ENCODE peak calls at places on chromosomes 16 and 17, in four cellular contexts. One of them, this sample, is unnamed.

GRCh38 chr17:61694095-61694494 is 103.1 kb upstream of the NACA2 start:
- DNase-seq in HepG2: no peak
- DNase-seq in IMR-90: no peak
- DNase-seq in A549: no peak
- DNase-seq in this sample: no peak

GRCh38 chr16:4475880-4476790 is at the start of gene HMOX2:
- DNase-seq in HepG2: peak; percentile 86
- DNase-seq in IMR-90: peak; percentile 86
- DNase-seq in A549: peak; percentile 95
- DNase-seq in this sample: peak; percentile 91

GRCh38 chr16:58329147-58329546 is 34.3 kb upstream of the PRSS54 start:
- DNase-seq in A549: no peak
- DNase-seq in HepG2: no peak
- DNase-seq in IMR-90: peak; percentile 7
- DNase-seq in this sample: no peak

GRCh38 chr17:55152236-55152635 is 112.5 kb upstream of the HLF start:
- DNase-seq in HepG2: no peak
- DNase-seq in A549: no peak
- DNase-seq in IMR-90: peak; percentile 61
- DNase-seq in this sample: no peak

GRCh38 chr17:54948380-54948779 is 20.1 kb downstream of the COX11 start:
- DNase-seq in IMR-90: peak; percentile 98
- DNase-seq in A549: peak; percentile 36
- DNase-seq in HepG2: peak; percentile 44
- DNase-seq in this sample: no peak

GRCh38 chr16:4288148-4288921 is 15.5 kb upstream of the TFAP4 start:
- DNase-seq in IMR-90: peak; percentile 82
- DNase-seq in A549: peak; percentile 74
- DNase-seq in HepG2: peak; percentile 55
- DNase-seq in this sample: peak; percentile 87

GRCh38 chr17:27452828-27453227 is 3.4 kb upstream of the KSR1 start:
- DNase-seq in A549: no peak
- DNase-seq in HepG2: no peak
- DNase-seq in IMR-90: no peak
- DNase-seq in this sample: no peak

GRCh38 chr16:25570131-25570530 is 121.6 kb upstream of the HS3ST4 start:
- DNase-seq in A549: no peak
- DNase-seq in HepG2: no peak
- DNase-seq in IMR-90: no peak
- DNase-seq in this sample: no peak

GRCh38 chr17:75749545-75750389 is 15.2 kb downstream of the GALK1 start:
- DNase-seq in A549: peak; percentile 80
- DNase-seq in HepG2: peak; percentile 67
- DNase-seq in IMR-90: peak; percentile 52
- DNase-seq in this sample: peak; percentile 86

DNA sequence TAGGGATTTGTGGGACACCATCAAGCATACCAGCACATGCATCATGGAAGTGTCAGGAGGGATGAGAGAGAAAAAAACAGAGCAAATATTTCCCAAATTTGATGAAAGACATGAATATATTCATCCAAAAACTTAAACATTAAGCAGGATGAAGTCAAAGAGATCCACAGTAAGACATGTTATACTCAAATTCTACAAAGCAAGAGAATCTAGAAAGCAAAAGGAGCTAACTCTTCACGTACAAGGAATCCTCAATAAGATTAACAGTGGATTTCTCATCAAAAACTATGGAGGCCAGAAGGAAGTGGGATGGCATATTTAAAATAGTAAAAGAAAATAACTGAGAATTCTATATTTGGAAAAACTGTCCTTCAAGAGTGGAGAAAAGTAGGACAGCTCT is 374.8 kb downstream of the ZFHX3 start:
- DNase-seq in HepG2: no peak
- DNase-seq in IMR-90: peak; percentile 4
- DNase-seq in A549: peak; percentile 24
- DNase-seq in this sample: no peak
- TF ChIP-seq MAFK in HepG2: no peak
- TF ChIP-seq MAFK in IMR-90: no peak
- TF ChIP-seq MAFK in A549: no peak
- TF ChIP-seq MAFK in this sample: no peak

DNA sequence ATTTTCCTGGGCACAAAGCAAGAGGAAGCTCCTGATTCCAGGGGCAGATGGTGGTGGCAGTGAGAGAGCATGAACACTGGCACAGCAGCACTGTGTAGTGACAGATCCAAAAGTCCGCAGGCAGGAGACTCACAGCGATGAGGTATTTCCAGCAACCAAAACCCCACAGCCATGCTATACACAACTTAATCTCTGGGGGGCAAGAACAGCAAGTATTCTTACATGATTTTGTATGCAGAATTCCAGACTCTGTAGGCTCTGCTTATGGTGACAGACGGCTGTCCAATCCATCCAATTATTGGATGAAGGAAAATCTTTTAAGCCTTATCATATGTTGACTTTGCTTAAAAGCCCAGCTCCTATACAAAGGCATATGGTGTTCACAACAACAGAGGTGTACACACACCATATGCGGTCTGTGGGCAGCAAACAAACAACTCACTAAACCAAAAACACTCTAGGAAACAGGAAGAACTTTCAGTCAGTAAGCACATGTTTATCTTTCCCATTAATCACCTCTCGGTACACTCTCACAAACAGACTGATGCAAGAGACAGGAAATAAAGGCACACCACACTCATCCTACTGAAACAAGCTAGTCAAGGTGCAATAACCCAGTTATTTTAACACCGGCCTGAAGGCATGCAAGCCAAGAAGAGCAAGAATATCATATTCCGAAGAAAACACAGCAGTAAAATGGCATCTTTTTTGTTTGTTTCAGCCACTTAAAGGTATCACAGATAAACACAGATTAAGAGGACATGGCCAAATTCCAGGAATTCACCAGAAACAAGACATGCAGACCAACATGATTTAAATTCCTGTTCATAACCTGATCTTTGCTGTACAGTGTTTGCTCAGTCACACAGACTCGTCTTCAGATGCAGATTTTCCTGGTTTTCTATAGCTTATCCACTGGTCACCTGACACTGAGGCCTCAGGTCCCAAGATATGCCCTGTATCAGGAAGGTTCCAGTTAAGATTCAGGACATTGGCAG is 47.8 kb downstream of the ERN1 start:
- DNase-seq in HepG2: peak; percentile 93
- DNase-seq in A549: peak; percentile 93
- DNase-seq in IMR-90: peak; percentile 82
- DNase-seq in this sample: peak; percentile 39
- TF ChIP-seq MAFK in HepG2: no peak
- TF ChIP-seq MAFK in A549: no peak
- TF ChIP-seq MAFK in IMR-90: no peak
- TF ChIP-seq MAFK in this sample: no peak

GRCh38 chr16:49484454-49484853 is 110.8 kb downstream of the C16orf78 start:
- DNase-seq in IMR-90: no peak
- DNase-seq in A549: no peak
- DNase-seq in HepG2: no peak
- DNase-seq in this sample: peak; percentile 90
- TF ChIP-seq MAFK in IMR-90: no peak
- TF ChIP-seq MAFK in A549: no peak
- TF ChIP-seq MAFK in HepG2: no peak
- TF ChIP-seq MAFK in this sample: no peak

DNA sequence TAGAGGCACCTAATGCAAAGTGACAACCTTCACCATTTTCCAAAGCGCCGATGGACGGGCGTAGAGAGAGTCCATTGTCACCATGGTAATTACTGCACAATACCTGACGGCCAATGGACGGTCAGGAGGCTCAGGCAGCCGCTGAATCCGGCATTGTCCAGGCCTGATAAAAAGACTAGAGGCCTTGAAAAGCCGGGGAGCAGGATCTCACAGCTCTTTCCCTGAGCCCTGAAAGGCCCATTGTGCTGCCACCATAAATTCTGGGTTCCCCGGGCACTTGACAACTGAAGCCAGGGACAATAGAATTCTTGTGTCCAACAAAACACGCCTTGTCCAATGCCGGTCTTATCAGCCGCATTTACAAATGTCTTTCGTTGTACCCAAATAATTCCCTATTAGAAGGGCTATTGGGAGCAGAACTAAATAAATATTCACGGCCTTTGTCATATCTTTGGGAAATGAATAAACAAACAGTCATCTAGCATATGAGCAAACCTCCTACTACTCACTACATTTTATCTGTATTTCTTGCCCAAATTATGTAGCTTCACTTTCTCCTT is 62.4 kb downstream of the CDH11 start:
- DNase-seq in A549: no peak
- DNase-seq in HepG2: no peak
- DNase-seq in IMR-90: no peak
- DNase-seq in this sample: no peak
- TF ChIP-seq MAFK in A549: no peak
- TF ChIP-seq MAFK in HepG2: no peak
- TF ChIP-seq MAFK in IMR-90: no peak
- TF ChIP-seq MAFK in this sample: no peak

DNA sequence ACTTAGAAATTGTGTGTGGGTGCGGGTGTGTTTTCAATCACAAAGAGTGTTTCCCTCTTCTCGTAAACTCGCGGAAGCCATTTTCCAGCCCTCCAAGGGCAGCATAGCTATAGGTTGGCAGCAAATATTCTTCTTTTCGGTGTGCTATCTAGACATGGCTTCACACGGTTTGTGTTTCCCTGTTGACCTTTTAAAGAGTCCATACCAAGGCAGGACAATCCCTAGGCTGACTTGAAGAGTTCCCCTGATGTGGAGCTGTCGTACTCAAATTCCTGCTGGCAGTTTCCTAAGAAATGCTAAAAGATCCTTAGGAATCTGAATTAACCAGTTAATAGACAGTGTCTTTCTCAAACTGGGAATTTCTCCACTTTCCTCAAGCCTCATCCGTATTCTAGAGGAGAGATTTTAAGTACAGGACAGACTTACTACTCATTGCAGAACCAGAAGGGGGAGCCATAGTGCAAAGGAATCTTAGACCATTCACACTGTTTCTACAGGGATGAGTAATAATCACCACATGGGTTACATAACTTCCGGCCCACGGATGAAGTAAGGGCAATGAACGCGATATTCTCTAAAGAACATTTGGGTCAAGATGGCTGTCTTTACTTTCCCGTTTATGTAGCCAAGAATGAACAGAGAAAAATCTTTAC is 288.6 kb upstream of the ELAC2 start:
- DNase-seq in A549: peak; percentile 81
- DNase-seq in IMR-90: peak; percentile 84
- DNase-seq in HepG2: peak; percentile 69
- DNase-seq in this sample: peak; percentile 24
- TF ChIP-seq MAFK in A549: no peak
- TF ChIP-seq MAFK in IMR-90: no peak
- TF ChIP-seq MAFK in HepG2: no peak
- TF ChIP-seq MAFK in this sample: no peak

GRCh38 chr17:10558049-10558448 is 8.6 kb upstream of the MYH2 start:
- DNase-seq in HepG2: no peak
- DNase-seq in A549: no peak
- DNase-seq in IMR-90: no peak
- DNase-seq in this sample: no peak

GRCh38 chr17:10556301-10557005 is 7.0 kb upstream of the MYH2 start:
- DNase-seq in A549: no peak
- DNase-seq in HepG2: no peak
- DNase-seq in IMR-90: no peak
- DNase-seq in this sample: no peak

GRCh38 chr17:10557422-10557821 is 8.0 kb upstream of the MYH2 start:
- DNase-seq in IMR-90: no peak
- DNase-seq in A549: no peak
- DNase-seq in HepG2: no peak
- DNase-seq in this sample: no peak
- TF ChIP-seq MAFK in IMR-90: no peak
- TF ChIP-seq MAFK in A549: no peak
- TF ChIP-seq MAFK in HepG2: no peak
- TF ChIP-seq MAFK in this sample: no peak

DNA sequence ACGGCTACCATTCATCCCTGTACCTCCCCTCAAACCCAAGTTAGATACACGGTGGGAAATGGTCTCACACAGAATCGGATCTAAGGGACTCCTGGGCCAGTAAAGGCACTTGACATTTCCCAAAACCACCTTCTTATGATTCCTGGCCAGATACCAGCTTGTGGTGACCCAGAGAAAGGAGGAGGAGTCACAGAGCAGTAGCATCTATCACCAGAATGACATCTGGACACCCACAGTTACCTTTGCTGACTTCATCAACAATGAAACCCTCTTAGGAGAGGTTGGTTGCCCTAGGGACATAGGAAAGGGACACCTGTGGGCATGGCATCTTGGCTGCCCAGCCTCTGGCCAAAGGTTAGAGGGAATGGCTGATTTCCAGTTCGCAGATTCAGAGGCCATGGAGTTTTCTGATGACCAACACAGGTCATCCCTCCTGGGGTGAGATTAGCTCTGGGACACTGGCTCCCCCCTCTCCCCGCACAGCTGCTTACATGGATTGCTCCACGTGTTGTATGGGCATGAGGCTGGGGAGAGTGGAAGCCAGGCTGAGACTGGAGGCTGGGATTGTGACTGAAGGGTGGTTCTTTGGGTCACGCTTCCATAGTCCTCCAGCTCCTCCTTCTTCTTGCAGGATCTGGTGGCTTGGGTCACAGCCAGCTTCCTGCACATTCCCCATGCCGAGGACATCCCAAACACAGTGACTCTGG is 1.4 kb upstream of the AOC3 start:
- DNase-seq in HepG2: no peak
- DNase-seq in IMR-90: no peak
- DNase-seq in A549: no peak
- DNase-seq in this sample: peak; percentile 60
- TF ChIP-seq MAFK in HepG2: no peak
- TF ChIP-seq MAFK in IMR-90: no peak
- TF ChIP-seq MAFK in A549: no peak
- TF ChIP-seq MAFK in this sample: no peak

GRCh38 chr17:18186271-18186982 is 2.8 kb downstream of the ALKBH5 start:
- DNase-seq in IMR-90: peak; percentile 47
- DNase-seq in HepG2: no peak
- DNase-seq in A549: no peak
- DNase-seq in this sample: peak; percentile 5

GRCh38 chr17:18187226-18187625 is 3.6 kb downstream of the ALKBH5 start:
- DNase-seq in HepG2: peak; percentile 40
- DNase-seq in A549: no peak
- DNase-seq in IMR-90: no peak
- DNase-seq in this sample: no peak

GRCh38 chr17:18185832-18186231 is 2.2 kb downstream of the ALKBH5 start:
- DNase-seq in HepG2: no peak
- DNase-seq in A549: no peak
- DNase-seq in IMR-90: peak; percentile 43
- DNase-seq in this sample: peak; percentile 34

GRCh38 chr17:18184143-18185007 is 747 bp downstream of the ALKBH5 start:
- DNase-seq in HepG2: no peak
- DNase-seq in IMR-90: peak; percentile 55
- DNase-seq in A549: peak; percentile 56
- DNase-seq in this sample: peak; percentile 59

GRCh38 chr17:18185391-18185790 is 1.8 kb downstream of the ALKBH5 start:
- DNase-seq in A549: no peak
- DNase-seq in IMR-90: peak; percentile 43
- DNase-seq in HepG2: no peak
- DNase-seq in this sample: no peak
- TF ChIP-seq MAFK in A549: no peak
- TF ChIP-seq MAFK in IMR-90: no peak
- TF ChIP-seq MAFK in HepG2: no peak
- TF ChIP-seq MAFK in this sample: no peak

GRCh38 chr16:6018848-6019489 is 921.4 kb upstream of the EEF2KMT start:
- DNase-seq in IMR-90: no peak
- DNase-seq in A549: no peak
- DNase-seq in HepG2: no peak
- DNase-seq in this sample: no peak
- TF ChIP-seq MAFK in IMR-90: no peak
- TF ChIP-seq MAFK in A549: no peak
- TF ChIP-seq MAFK in HepG2: no peak
- TF ChIP-seq MAFK in this sample: no peak